ENCODE peak calls at places on chromosome 5, in six cellular contexts. One of them, this sample, is unnamed. For H3K4me1, the result is how much of the 10 kb centered on the place peaks cover.

GRCh38 chr5:164302533-164303235 is 797.3 kb downstream of the MAT2B start:
- DNase-seq in stomach: no peak
- DNase-seq in OCI-LY7: no peak
- DNase-seq in lower lobe of right lung: no peak
- DNase-seq in endodermal cell: no peak
- DNase-seq in CD8-positive, alpha-beta T cell: no peak
- DNase-seq in this sample: no peak

GRCh38 chr5:88889165-88890069 is 6.4 kb upstream of the MEF2C start:
- DNase-seq in stomach: no peak
- DNase-seq in OCI-LY7: no peak
- DNase-seq in endodermal cell: peak
- DNase-seq in lower lobe of right lung: peak
- DNase-seq in CD8-positive, alpha-beta T cell: no peak
- DNase-seq in this sample: peak

GRCh38 chr5:67053229-67053628 is 143.4 kb downstream of the CD180 start:
- DNase-seq in lower lobe of right lung: no peak
- DNase-seq in CD8-positive, alpha-beta T cell: no peak
- DNase-seq in endodermal cell: no peak
- DNase-seq in OCI-LY7: no peak
- DNase-seq in stomach: no peak
- DNase-seq in this sample: no peak

GRCh38 chr5:9655641-9656040 is 25.5 kb upstream of the TAS2R1 start:
- DNase-seq in lower lobe of right lung: no peak
- DNase-seq in stomach: no peak
- DNase-seq in endodermal cell: no peak
- DNase-seq in OCI-LY7: no peak
- DNase-seq in CD8-positive, alpha-beta T cell: no peak
- DNase-seq in this sample: no peak

GRCh38 chr5:87392170-87392569 is 20.6 kb downstream of the CCNH start:
- DNase-seq in stomach: no peak
- DNase-seq in endodermal cell: no peak
- DNase-seq in lower lobe of right lung: no peak
- DNase-seq in OCI-LY7: no peak
- DNase-seq in CD8-positive, alpha-beta T cell: no peak
- DNase-seq in this sample: no peak

GRCh38 chr5:124583469-124584350 is 162.7 kb downstream of the ZNF608 start:
- DNase-seq in stomach: no peak
- DNase-seq in lower lobe of right lung: no peak
- DNase-seq in CD8-positive, alpha-beta T cell: no peak
- DNase-seq in OCI-LY7: peak
- DNase-seq in endodermal cell: no peak
- DNase-seq in this sample: no peak

GRCh38 chr5:107322936-107323335 is 347.8 kb downstream of the EFNA5 start:
- DNase-seq in OCI-LY7: no peak
- DNase-seq in CD8-positive, alpha-beta T cell: no peak
- DNase-seq in endodermal cell: no peak
- DNase-seq in lower lobe of right lung: no peak
- DNase-seq in stomach: no peak
- DNase-seq in this sample: no peak

GRCh38 chr5:37495668-37496067 is 116.5 kb downstream of the WDR70 start:
- DNase-seq in stomach: no peak
- DNase-seq in endodermal cell: no peak
- DNase-seq in CD8-positive, alpha-beta T cell: no peak
- DNase-seq in lower lobe of right lung: no peak
- DNase-seq in OCI-LY7: no peak
- DNase-seq in this sample: no peak

GRCh38 chr5:179678238-179679013 is 2.4 kb downstream of the CBY3 start:
- DNase-seq in OCI-LY7: peak
- DNase-seq in lower lobe of right lung: peak
- DNase-seq in CD8-positive, alpha-beta T cell: peak
- DNase-seq in stomach: peak
- DNase-seq in endodermal cell: peak
- DNase-seq in this sample: peak

DNA sequence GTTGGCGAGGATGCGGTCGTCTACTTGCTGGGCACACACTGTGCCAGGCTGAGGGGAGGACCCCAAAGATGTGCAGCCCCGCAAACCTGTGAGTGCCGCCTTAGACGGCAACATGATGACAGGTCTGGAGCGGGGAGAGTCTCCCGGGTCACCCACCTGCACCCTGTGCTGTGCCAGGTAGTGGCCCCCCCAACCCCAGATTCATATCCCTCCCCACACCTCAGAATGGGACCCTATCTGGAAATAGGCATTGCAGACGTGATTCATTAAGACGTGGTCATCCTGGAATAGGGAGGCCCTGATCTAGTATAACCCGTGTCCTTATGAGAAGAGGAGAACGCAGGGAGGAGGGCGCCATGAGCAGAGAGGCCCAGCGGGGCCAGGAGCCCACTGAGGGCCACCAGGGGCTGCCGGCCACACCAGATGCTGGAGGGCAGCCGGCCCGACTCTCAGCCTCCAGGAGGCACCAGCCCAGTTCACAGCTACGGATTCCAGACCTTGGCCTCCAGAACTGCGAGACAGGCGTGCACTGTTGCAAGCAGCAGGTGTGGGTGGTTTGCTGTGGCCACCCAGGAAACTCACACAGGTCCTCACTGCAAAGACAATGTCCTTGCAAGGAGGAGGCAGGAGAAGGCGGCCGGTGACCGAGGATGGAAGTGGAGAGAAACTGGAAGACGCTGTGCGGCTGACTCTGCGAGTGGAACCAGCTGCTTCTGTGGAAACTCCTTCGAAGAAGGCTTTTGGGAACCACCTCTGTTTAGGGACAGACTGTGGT is 131.9 kb upstream of the LPCAT1 start:
- DNase-seq in CD8-positive, alpha-beta T cell: no peak
- DNase-seq in stomach: no peak
- DNase-seq in endodermal cell: no peak
- DNase-seq in OCI-LY7: no peak
- DNase-seq in lower lobe of right lung: no peak
- DNase-seq in this sample: no peak
- H3K4me3 ChIP-seq in CD8-positive, alpha-beta T cell: no peak
- H3K4me3 ChIP-seq in stomach: no peak
- H3K4me3 ChIP-seq in endodermal cell: no peak
- H3K4me3 ChIP-seq in OCI-LY7: no peak
- H3K4me3 ChIP-seq in lower lobe of right lung: no peak
- H3K4me3 ChIP-seq in this sample: no peak

GRCh38 chr5:167820266-167820988 is 471.0 kb upstream of the WWC1 start:
- DNase-seq in endodermal cell: no peak
- DNase-seq in OCI-LY7: no peak
- DNase-seq in lower lobe of right lung: no peak
- DNase-seq in CD8-positive, alpha-beta T cell: no peak
- DNase-seq in stomach: no peak
- DNase-seq in this sample: no peak
- H3K4me1 ChIP-seq in endodermal cell: under half
- H3K4me1 ChIP-seq in OCI-LY7: under half
- H3K4me1 ChIP-seq in lower lobe of right lung: under half
- H3K4me1 ChIP-seq in CD8-positive, alpha-beta T cell: under half
- H3K4me1 ChIP-seq in stomach: under half
- H3K4me1 ChIP-seq in this sample: under half

DNA sequence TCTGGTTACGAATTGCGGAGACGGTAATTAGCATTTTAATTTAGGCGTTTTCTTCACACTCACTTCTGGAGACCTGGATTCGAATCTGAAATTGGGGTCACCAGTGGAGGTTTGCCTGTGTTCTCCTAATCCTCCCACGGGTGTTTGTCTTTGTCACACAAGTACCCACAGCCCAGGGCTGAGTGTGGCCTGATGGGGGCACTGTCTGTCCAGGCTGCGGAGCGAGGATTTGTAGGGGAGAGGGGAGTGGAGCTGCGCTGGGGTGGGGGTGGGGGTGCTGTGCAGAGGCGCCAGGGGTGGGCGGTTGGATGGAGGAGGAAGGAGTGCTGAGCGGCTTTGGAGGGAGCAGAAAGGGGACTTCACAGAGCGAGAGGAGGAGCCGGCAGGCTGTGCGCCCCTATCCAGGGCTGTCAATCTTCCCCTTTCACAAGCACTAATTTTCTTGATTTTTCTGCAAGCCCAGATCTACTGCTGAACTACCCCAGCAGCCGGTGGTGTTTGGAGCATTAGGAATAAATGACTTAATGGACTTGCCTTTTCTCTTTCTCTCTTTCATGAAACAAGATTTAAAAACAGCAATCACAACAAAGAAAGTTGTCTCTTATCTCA is 53.1 kb downstream of the TSPAN17 start:
- DNase-seq in OCI-LY7: peak
- DNase-seq in CD8-positive, alpha-beta T cell: no peak
- DNase-seq in endodermal cell: peak
- DNase-seq in lower lobe of right lung: no peak
- DNase-seq in stomach: no peak
- DNase-seq in this sample: no peak
- TF ChIP-seq CTCF in OCI-LY7: peak
- TF ChIP-seq CTCF in CD8-positive, alpha-beta T cell: no peak
- TF ChIP-seq CTCF in endodermal cell: peak
- TF ChIP-seq CTCF in lower lobe of right lung: no peak
- TF ChIP-seq CTCF in stomach: no peak
- TF ChIP-seq CTCF in this sample: no peak

GRCh38 chr5:74953961-74954720 is 88.0 kb upstream of the FAM169A start:
- DNase-seq in stomach: no peak
- DNase-seq in endodermal cell: no peak
- DNase-seq in lower lobe of right lung: no peak
- DNase-seq in OCI-LY7: no peak
- DNase-seq in CD8-positive, alpha-beta T cell: no peak
- DNase-seq in this sample: no peak
- H3K4me3 ChIP-seq in stomach: no peak
- H3K4me3 ChIP-seq in endodermal cell: no peak
- H3K4me3 ChIP-seq in lower lobe of right lung: no peak
- H3K4me3 ChIP-seq in OCI-LY7: no peak
- H3K4me3 ChIP-seq in CD8-positive, alpha-beta T cell: no peak
- H3K4me3 ChIP-seq in this sample: no peak

DNA sequence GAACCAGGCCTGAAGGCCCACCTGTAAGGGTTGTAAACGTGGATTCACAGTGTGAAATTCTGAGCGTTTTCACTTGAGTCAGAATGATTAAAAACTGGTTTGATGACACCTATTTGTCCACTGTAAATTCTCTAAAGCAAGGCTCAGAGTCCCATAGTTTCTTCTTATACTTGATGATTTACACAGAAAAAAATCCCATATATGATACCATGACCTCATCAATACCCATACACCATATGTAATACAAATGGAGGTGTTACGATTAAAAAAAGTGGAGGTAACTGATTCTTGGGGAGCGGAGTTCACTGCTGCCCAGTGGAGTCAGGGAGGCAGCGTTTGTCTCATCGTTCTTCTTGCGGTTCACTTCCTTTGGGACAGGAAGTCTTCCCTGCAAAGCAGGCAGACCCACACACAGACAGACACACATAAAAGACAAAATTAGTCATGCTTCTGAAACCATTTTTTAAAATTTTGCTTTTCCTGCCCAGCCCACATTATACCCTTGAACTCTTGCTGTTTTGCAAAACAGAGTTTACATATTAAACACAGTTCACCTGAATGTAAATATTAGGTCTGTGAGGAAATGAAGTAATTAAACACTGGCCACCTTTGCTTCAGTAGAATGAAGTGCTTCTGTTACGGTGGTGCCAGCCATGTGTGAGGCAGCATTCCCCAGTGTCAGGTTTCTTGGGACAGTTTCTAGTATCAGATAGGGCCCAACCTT is 26.2 kb downstream of the NREP start:
- DNase-seq in CD8-positive, alpha-beta T cell: no peak
- DNase-seq in OCI-LY7: no peak
- DNase-seq in stomach: peak
- DNase-seq in endodermal cell: no peak
- DNase-seq in lower lobe of right lung: no peak
- DNase-seq in this sample: no peak
- H3K4me1 ChIP-seq in CD8-positive, alpha-beta T cell: under half
- H3K4me1 ChIP-seq in OCI-LY7: under half
- H3K4me1 ChIP-seq in stomach: under half
- H3K4me1 ChIP-seq in endodermal cell: under half
- H3K4me1 ChIP-seq in lower lobe of right lung: under half
- H3K4me1 ChIP-seq in this sample: under half

DNA sequence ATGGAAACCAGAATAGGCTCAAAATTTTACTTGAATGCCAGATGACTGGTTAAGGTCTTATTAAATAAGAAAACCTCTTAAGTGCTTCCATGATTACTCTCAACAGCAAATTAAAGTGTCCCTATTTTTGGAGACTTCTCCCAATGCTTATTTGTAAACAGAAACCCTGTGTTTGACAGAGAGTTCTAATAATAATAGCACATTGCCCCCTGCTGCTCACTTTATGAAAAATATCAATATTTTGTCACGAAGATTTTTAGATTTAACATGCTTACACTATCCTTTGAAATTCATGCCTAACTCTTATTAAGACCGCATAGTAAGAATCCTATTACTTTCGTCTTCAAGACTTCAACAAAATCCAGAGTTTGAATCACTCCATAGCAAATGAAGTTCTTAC is 75.4 kb upstream of the PRRC1 start:
- DNase-seq in stomach: no peak
- DNase-seq in endodermal cell: no peak
- DNase-seq in OCI-LY7: peak
- DNase-seq in CD8-positive, alpha-beta T cell: no peak
- DNase-seq in lower lobe of right lung: no peak
- DNase-seq in this sample: no peak
- TF ChIP-seq CTCF in stomach: no peak
- TF ChIP-seq CTCF in endodermal cell: peak
- TF ChIP-seq CTCF in OCI-LY7: peak
- TF ChIP-seq CTCF in CD8-positive, alpha-beta T cell: no peak
- TF ChIP-seq CTCF in lower lobe of right lung: no peak
- TF ChIP-seq CTCF in this sample: no peak

GRCh38 chr5:141513021-141513626 is 24.2 kb downstream of the PCDHGC5 start:
- DNase-seq in OCI-LY7: peak
- DNase-seq in endodermal cell: peak
- DNase-seq in stomach: no peak
- DNase-seq in CD8-positive, alpha-beta T cell: no peak
- DNase-seq in lower lobe of right lung: no peak
- DNase-seq in this sample: peak
- H3K4me3 ChIP-seq in OCI-LY7: peak
- H3K4me3 ChIP-seq in endodermal cell: peak
- H3K4me3 ChIP-seq in stomach: peak
- H3K4me3 ChIP-seq in CD8-positive, alpha-beta T cell: peak
- H3K4me3 ChIP-seq in lower lobe of right lung: peak
- H3K4me3 ChIP-seq in this sample: no peak

GRCh38 chr5:39394946-39395345 is 29.8 kb downstream of the DAB2 start:
- DNase-seq in lower lobe of right lung: no peak
- DNase-seq in CD8-positive, alpha-beta T cell: no peak
- DNase-seq in stomach: no peak
- DNase-seq in OCI-LY7: no peak
- DNase-seq in endodermal cell: no peak
- DNase-seq in this sample: no peak
- H3K4me1 ChIP-seq in lower lobe of right lung: under half
- H3K4me1 ChIP-seq in CD8-positive, alpha-beta T cell: under half
- H3K4me1 ChIP-seq in stomach: under half
- H3K4me1 ChIP-seq in OCI-LY7: under half
- H3K4me1 ChIP-seq in endodermal cell: under half
- H3K4me1 ChIP-seq in this sample: under half

This sample was measured in mucosa of descending colon.